ENCODE peak calls at places on chromosomes 11 and 22, in ten cellular contexts. One of them, this sample, is unnamed.

GRCh38 chr22:20904008-20904979 is 12.9 kb upstream of the CRKL start:
- DNase-seq in fibroblast of pulmonary artery: peak
- DNase-seq in GM12864: no peak
- DNase-seq in HFF-Myc: peak
- DNase-seq in CD8-positive, alpha-beta T cell: no peak
- DNase-seq in aorta: peak
- DNase-seq in cardiac fibroblast: peak
- DNase-seq in transverse colon: no peak
- DNase-seq in A549: peak
- DNase-seq in choroid plexus epithelial cell: peak
- DNase-seq in this sample: peak

GRCh38 chr22:19997561-19998231 is 18.9 kb downstream of the ARVCF start:
- DNase-seq in A549: no peak
- DNase-seq in GM12864: no peak
- DNase-seq in fibroblast of pulmonary artery: no peak
- DNase-seq in HFF-Myc: no peak
- DNase-seq in CD8-positive, alpha-beta T cell: peak
- DNase-seq in choroid plexus epithelial cell: no peak
- DNase-seq in aorta: peak
- DNase-seq in cardiac fibroblast: no peak
- DNase-seq in transverse colon: no peak
- DNase-seq in this sample: no peak

GRCh38 chr11:130888790-130889189 is 27.5 kb downstream of the SNX19 start:
- DNase-seq in transverse colon: no peak
- DNase-seq in cardiac fibroblast: no peak
- DNase-seq in CD8-positive, alpha-beta T cell: no peak
- DNase-seq in GM12864: no peak
- DNase-seq in aorta: no peak
- DNase-seq in HFF-Myc: no peak
- DNase-seq in A549: no peak
- DNase-seq in choroid plexus epithelial cell: no peak
- DNase-seq in fibroblast of pulmonary artery: no peak
- DNase-seq in this sample: no peak

GRCh38 chr22:23697031-23697970 is 6.5 kb downstream of the RGL4 start:
- DNase-seq in cardiac fibroblast: no peak
- DNase-seq in GM12864: no peak
- DNase-seq in choroid plexus epithelial cell: no peak
- DNase-seq in A549: no peak
- DNase-seq in aorta: peak
- DNase-seq in CD8-positive, alpha-beta T cell: no peak
- DNase-seq in transverse colon: no peak
- DNase-seq in fibroblast of pulmonary artery: no peak
- DNase-seq in HFF-Myc: no peak
- DNase-seq in this sample: no peak

GRCh38 chr11:92972248-92972647 is 2.8 kb downstream of the MTNR1B start:
- DNase-seq in transverse colon: no peak
- DNase-seq in cardiac fibroblast: no peak
- DNase-seq in choroid plexus epithelial cell: no peak
- DNase-seq in aorta: no peak
- DNase-seq in A549: no peak
- DNase-seq in GM12864: no peak
- DNase-seq in HFF-Myc: no peak
- DNase-seq in fibroblast of pulmonary artery: no peak
- DNase-seq in CD8-positive, alpha-beta T cell: no peak
- DNase-seq in this sample: no peak

GRCh38 chr22:39818050-39818449 is 75.5 kb downstream of the ENTHD1 start:
- DNase-seq in fibroblast of pulmonary artery: no peak
- DNase-seq in A549: no peak
- DNase-seq in HFF-Myc: no peak
- DNase-seq in GM12864: no peak
- DNase-seq in transverse colon: no peak
- DNase-seq in cardiac fibroblast: no peak
- DNase-seq in aorta: no peak
- DNase-seq in CD8-positive, alpha-beta T cell: no peak
- DNase-seq in choroid plexus epithelial cell: peak
- DNase-seq in this sample: no peak

GRCh38 chr22:43110927-43111623 is 525 bp downstream of the BIK start:
- DNase-seq in transverse colon: peak
- DNase-seq in cardiac fibroblast: no peak
- DNase-seq in HFF-Myc: no peak
- DNase-seq in CD8-positive, alpha-beta T cell: peak
- DNase-seq in choroid plexus epithelial cell: no peak
- DNase-seq in fibroblast of pulmonary artery: no peak
- DNase-seq in A549: no peak
- DNase-seq in aorta: no peak
- DNase-seq in GM12864: no peak
- DNase-seq in this sample: no peak

GRCh38 chr11:115745545-115746265 is 241.5 kb upstream of the CADM1 start:
- DNase-seq in cardiac fibroblast: no peak
- DNase-seq in HFF-Myc: no peak
- DNase-seq in fibroblast of pulmonary artery: no peak
- DNase-seq in A549: no peak
- DNase-seq in choroid plexus epithelial cell: no peak
- DNase-seq in aorta: no peak
- DNase-seq in transverse colon: no peak
- DNase-seq in GM12864: no peak
- DNase-seq in CD8-positive, alpha-beta T cell: no peak
- DNase-seq in this sample: no peak

GRCh38 chr11:88284306-88285057 is 53.1 kb downstream of the CTSC start:
- DNase-seq in CD8-positive, alpha-beta T cell: no peak
- DNase-seq in cardiac fibroblast: peak
- DNase-seq in aorta: no peak
- DNase-seq in HFF-Myc: no peak
- DNase-seq in choroid plexus epithelial cell: peak
- DNase-seq in transverse colon: no peak
- DNase-seq in fibroblast of pulmonary artery: peak
- DNase-seq in GM12864: no peak
- DNase-seq in A549: no peak
- DNase-seq in this sample: no peak

GRCh38 chr11:43736502-43737193 is 56.1 kb downstream of the HSD17B12 start:
- DNase-seq in HFF-Myc: no peak
- DNase-seq in choroid plexus epithelial cell: peak
- DNase-seq in aorta: no peak
- DNase-seq in fibroblast of pulmonary artery: peak
- DNase-seq in GM12864: no peak
- DNase-seq in cardiac fibroblast: peak
- DNase-seq in CD8-positive, alpha-beta T cell: no peak
- DNase-seq in transverse colon: no peak
- DNase-seq in A549: no peak
- DNase-seq in this sample: peak

GRCh38 chr22:41660416-41660815 is 28.3 kb downstream of the SNU13 start:
- DNase-seq in A549: no peak
- DNase-seq in HFF-Myc: no peak
- DNase-seq in fibroblast of pulmonary artery: no peak
- DNase-seq in cardiac fibroblast: peak
- DNase-seq in GM12864: no peak
- DNase-seq in choroid plexus epithelial cell: peak
- DNase-seq in transverse colon: no peak
- DNase-seq in aorta: no peak
- DNase-seq in CD8-positive, alpha-beta T cell: no peak
- DNase-seq in this sample: no peak

GRCh38 chr11:43681543-43681942 is 1.0 kb downstream of the HSD17B12 start:
- DNase-seq in A549: peak
- DNase-seq in GM12864: no peak
- DNase-seq in fibroblast of pulmonary artery: peak
- DNase-seq in aorta: no peak
- DNase-seq in cardiac fibroblast: peak
- DNase-seq in choroid plexus epithelial cell: peak
- DNase-seq in HFF-Myc: peak
- DNase-seq in transverse colon: no peak
- DNase-seq in CD8-positive, alpha-beta T cell: no peak
- DNase-seq in this sample: no peak

GRCh38 chr22:23245045-23245798 is 64.9 kb downstream of the BCR start:
- DNase-seq in GM12864: no peak
- DNase-seq in A549: no peak
- DNase-seq in cardiac fibroblast: no peak
- DNase-seq in HFF-Myc: no peak
- DNase-seq in choroid plexus epithelial cell: peak
- DNase-seq in transverse colon: no peak
- DNase-seq in aorta: no peak
- DNase-seq in fibroblast of pulmonary artery: no peak
- DNase-seq in CD8-positive, alpha-beta T cell: no peak
- DNase-seq in this sample: no peak

GRCh38 chr11:1983601-1983961 is 14.1 kb downstream of the H19 start:
- DNase-seq in A549: no peak
- DNase-seq in fibroblast of pulmonary artery: no peak
- DNase-seq in transverse colon: no peak
- DNase-seq in GM12864: no peak
- DNase-seq in choroid plexus epithelial cell: no peak
- DNase-seq in HFF-Myc: no peak
- DNase-seq in cardiac fibroblast: no peak
- DNase-seq in aorta: peak
- DNase-seq in CD8-positive, alpha-beta T cell: peak
- DNase-seq in this sample: no peak

GRCh38 chr11:119100246-119100959 is 1.2 kb downstream of the DPAGT1 start:
- DNase-seq in choroid plexus epithelial cell: peak
- DNase-seq in cardiac fibroblast: peak
- DNase-seq in fibroblast of pulmonary artery: peak
- DNase-seq in CD8-positive, alpha-beta T cell: no peak
- DNase-seq in HFF-Myc: no peak
- DNase-seq in GM12864: no peak
- DNase-seq in transverse colon: no peak
- DNase-seq in A549: peak
- DNase-seq in aorta: no peak
- DNase-seq in this sample: no peak
- H3K4me3 ChIP-seq in choroid plexus epithelial cell: peak
- H3K4me3 ChIP-seq in cardiac fibroblast: peak
- H3K4me3 ChIP-seq in fibroblast of pulmonary artery: peak
- H3K4me3 ChIP-seq in CD8-positive, alpha-beta T cell: peak
- H3K4me3 ChIP-seq in HFF-Myc: peak
- H3K4me3 ChIP-seq in GM12864: peak
- H3K4me3 ChIP-seq in transverse colon: peak
- H3K4me3 ChIP-seq in A549: peak
- H3K4me3 ChIP-seq in aorta: peak
- H3K4me3 ChIP-seq in this sample: peak

DNA sequence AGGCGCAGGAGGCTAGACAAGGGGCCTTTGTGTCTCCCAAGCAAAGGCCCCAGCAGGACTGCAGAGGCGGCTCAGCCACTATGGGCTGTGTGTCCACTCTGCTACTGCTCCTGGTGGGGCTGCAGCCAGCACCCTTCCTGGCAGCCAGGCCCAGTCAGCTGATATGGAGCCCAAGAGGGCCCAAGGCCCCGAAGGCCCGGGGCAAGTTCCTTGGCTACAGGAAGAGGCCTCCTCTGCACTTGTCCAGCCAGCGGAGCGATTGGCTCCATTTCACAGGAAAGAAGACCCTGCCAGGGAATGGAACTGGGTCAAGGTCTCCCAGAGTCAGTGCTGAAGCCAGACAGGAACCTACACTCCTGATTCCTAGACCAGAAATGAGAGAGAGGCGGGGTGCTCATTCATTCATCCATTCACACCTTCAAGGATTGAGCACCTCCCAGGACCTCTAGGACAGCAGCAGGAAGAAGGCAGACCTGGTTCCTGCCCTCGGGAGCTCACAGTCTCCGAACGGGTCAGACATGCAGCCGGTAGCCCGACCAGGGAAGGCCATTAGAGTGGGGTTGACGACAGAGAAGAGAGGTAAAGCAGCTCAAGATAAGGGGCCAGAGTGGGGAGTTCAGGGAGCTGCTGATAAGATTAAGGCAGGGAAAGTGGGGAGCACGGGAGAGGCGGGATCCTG is 811 bp upstream of the P2RY2 start:
- DNase-seq in transverse colon: no peak
- DNase-seq in fibroblast of pulmonary artery: no peak
- DNase-seq in CD8-positive, alpha-beta T cell: no peak
- DNase-seq in GM12864: no peak
- DNase-seq in cardiac fibroblast: no peak
- DNase-seq in aorta: peak
- DNase-seq in HFF-Myc: no peak
- DNase-seq in A549: no peak
- DNase-seq in choroid plexus epithelial cell: no peak
- DNase-seq in this sample: no peak
- H3K4me3 ChIP-seq in transverse colon: no peak
- H3K4me3 ChIP-seq in fibroblast of pulmonary artery: no peak
- H3K4me3 ChIP-seq in CD8-positive, alpha-beta T cell: no peak
- H3K4me3 ChIP-seq in GM12864: no peak
- H3K4me3 ChIP-seq in cardiac fibroblast: no peak
- H3K4me3 ChIP-seq in aorta: no peak
- H3K4me3 ChIP-seq in HFF-Myc: no peak
- H3K4me3 ChIP-seq in A549: peak
- H3K4me3 ChIP-seq in choroid plexus epithelial cell: no peak
- H3K4me3 ChIP-seq in this sample: no peak

GRCh38 chr11:114295676-114296081 is 520 bp upstream of the NNMT start:
- DNase-seq in A549: no peak
- DNase-seq in fibroblast of pulmonary artery: no peak
- DNase-seq in choroid plexus epithelial cell: no peak
- DNase-seq in aorta: no peak
- DNase-seq in transverse colon: no peak
- DNase-seq in cardiac fibroblast: no peak
- DNase-seq in HFF-Myc: no peak
- DNase-seq in GM12864: no peak
- DNase-seq in CD8-positive, alpha-beta T cell: no peak
- DNase-seq in this sample: no peak

GRCh38 chr11:114298701-114299090 is 2.5 kb downstream of the NNMT start:
- DNase-seq in choroid plexus epithelial cell: no peak
- DNase-seq in GM12864: no peak
- DNase-seq in A549: no peak
- DNase-seq in transverse colon: no peak
- DNase-seq in cardiac fibroblast: no peak
- DNase-seq in fibroblast of pulmonary artery: peak
- DNase-seq in aorta: no peak
- DNase-seq in CD8-positive, alpha-beta T cell: no peak
- DNase-seq in HFF-Myc: no peak
- DNase-seq in this sample: no peak

GRCh38 chr11:114296190-114296978 is at the start of gene NNMT:
- DNase-seq in CD8-positive, alpha-beta T cell: no peak
- DNase-seq in fibroblast of pulmonary artery: peak
- DNase-seq in A549: no peak
- DNase-seq in cardiac fibroblast: peak
- DNase-seq in aorta: peak
- DNase-seq in choroid plexus epithelial cell: peak
- DNase-seq in GM12864: no peak
- DNase-seq in transverse colon: peak
- DNase-seq in HFF-Myc: peak
- DNase-seq in this sample: peak

GRCh38 chr11:114297806-114298700 is 1.9 kb downstream of the NNMT start:
- DNase-seq in aorta: no peak
- DNase-seq in A549: no peak
- DNase-seq in cardiac fibroblast: peak
- DNase-seq in HFF-Myc: no peak
- DNase-seq in fibroblast of pulmonary artery: peak
- DNase-seq in GM12864: no peak
- DNase-seq in choroid plexus epithelial cell: no peak
- DNase-seq in transverse colon: no peak
- DNase-seq in CD8-positive, alpha-beta T cell: no peak
- DNase-seq in this sample: no peak

GRCh38 chr11:114296979-114297372 is 777 bp downstream of the NNMT start:
- DNase-seq in transverse colon: no peak
- DNase-seq in HFF-Myc: no peak
- DNase-seq in GM12864: no peak
- DNase-seq in A549: no peak
- DNase-seq in choroid plexus epithelial cell: no peak
- DNase-seq in aorta: no peak
- DNase-seq in CD8-positive, alpha-beta T cell: no peak
- DNase-seq in cardiac fibroblast: no peak
- DNase-seq in fibroblast of pulmonary artery: peak
- DNase-seq in this sample: no peak
- H3K4me3 ChIP-seq in transverse colon: peak
- H3K4me3 ChIP-seq in HFF-Myc: peak
- H3K4me3 ChIP-seq in GM12864: no peak
- H3K4me3 ChIP-seq in A549: peak
- H3K4me3 ChIP-seq in choroid plexus epithelial cell: peak
- H3K4me3 ChIP-seq in aorta: peak
- H3K4me3 ChIP-seq in CD8-positive, alpha-beta T cell: no peak
- H3K4me3 ChIP-seq in cardiac fibroblast: peak
- H3K4me3 ChIP-seq in fibroblast of pulmonary artery: peak
- H3K4me3 ChIP-seq in this sample: peak

GRCh38 chr11:67506426-67507032 is 1.4 kb upstream of the PITPNM1 start:
- DNase-seq in HFF-Myc: no peak
- DNase-seq in A549: no peak
- DNase-seq in GM12864: no peak
- DNase-seq in choroid plexus epithelial cell: no peak
- DNase-seq in cardiac fibroblast: no peak
- DNase-seq in fibroblast of pulmonary artery: no peak
- DNase-seq in aorta: no peak
- DNase-seq in transverse colon: peak
- DNase-seq in CD8-positive, alpha-beta T cell: no peak
- DNase-seq in this sample: no peak
- H3K4me3 ChIP-seq in HFF-Myc: peak
- H3K4me3 ChIP-seq in A549: peak
- H3K4me3 ChIP-seq in GM12864: peak
- H3K4me3 ChIP-seq in choroid plexus epithelial cell: no peak
- H3K4me3 ChIP-seq in cardiac fibroblast: no peak
- H3K4me3 ChIP-seq in fibroblast of pulmonary artery: no peak
- H3K4me3 ChIP-seq in aorta: no peak
- H3K4me3 ChIP-seq in transverse colon: peak
- H3K4me3 ChIP-seq in CD8-positive, alpha-beta T cell: no peak
- H3K4me3 ChIP-seq in this sample: no peak